ENCODE peak calls at places on chromosome 20, in five cellular contexts. E is A549, A is K562, N is GM23338, L is GM12878. I is an unnamed sample.

GRCh38 chr20:57464642-57465211 is 60.2 kb downstream of the CTCFL start:
- DNase-seq in E (peak; percentile 63), A (peak; percentile 67), N (peak; percentile 52), L (no peak), I (peak; percentile 81)

GRCh38 chr20:50575869-50576720 is 65.9 kb downstream of the PTPN1 start:
- DNase-seq in E (peak; percentile 80), A (peak; percentile 49), N (peak; percentile 80), L (no peak), I (peak; percentile 63)

GRCh38 chr20:58032599-58032998 is 195.9 kb downstream of the ANKRD60 start:
- DNase-seq in E (no peak), A (no peak), N (no peak), L (no peak), I (no peak)

GRCh38 chr20:57425150-57426013 is 34.2 kb downstream of the RBM38 start:
- DNase-seq in E (no peak), A (peak; percentile 51), N (no peak), L (no peak), I (no peak)

GRCh38 chr20:45313065-45313695 is 5.1 kb upstream of the MATN4 start:
- DNase-seq in E (no peak), A (no peak), N (no peak), L (no peak), I (no peak)

GRCh38 chr20:33839591-33839990 is 28.4 kb downstream of the CHMP4B start:
- DNase-seq in E (no peak), A (peak; percentile 20), N (no peak), L (no peak), I (no peak)

GRCh38 chr20:31717478-31717946 is 5.2 kb downstream of the BCL2L1 start:
- DNase-seq in E (no peak), A (no peak), N (no peak), L (peak; percentile 68), I (no peak)

GRCh38 chr20:32823737-32824588 is 4.2 kb downstream of the MAPRE1 start:
- DNase-seq in E (no peak), A (no peak), N (no peak), L (no peak), I (peak; percentile 78)

GRCh38 chr20:4164246-4164645 is 148.9 kb upstream of the RNF24 start:
- DNase-seq in E (no peak), A (no peak), N (no peak), L (no peak), I (no peak)

GRCh38 chr20:33781133-33781532 is 30.0 kb upstream of the CHMP4B start:
- DNase-seq in E (no peak), A (no peak), N (no peak), L (no peak), I (no peak)

GRCh38 chr20:53331151-53331973 is 262.3 kb downstream of the ZNF217 start:
- DNase-seq in E (no peak), A (peak; percentile 88), N (peak; percentile 32), L (no peak), I (peak; percentile 41)
- TF ChIP-seq JUNB in E (no peak), A (no peak), N (no peak), L (no peak), I (no peak)

GRCh38 chr20:39913274-39913673 is 775.8 kb downstream of the MAFB start:
- DNase-seq in E (no peak), A (no peak), N (no peak), L (no peak), I (no peak)

GRCh38 chr20:39911497-39911896 is 777.5 kb downstream of the MAFB start:
- DNase-seq in E (no peak), A (no peak), N (no peak), L (no peak), I (no peak)

GRCh38 chr20:39910536-39910935 is 778.5 kb downstream of the MAFB start:
- DNase-seq in E (no peak), A (no peak), N (no peak), L (no peak), I (no peak)

GRCh38 chr20:39904713-39905112 is 784.3 kb downstream of the MAFB start:
- DNase-seq in E (no peak), A (no peak), N (no peak), L (no peak), I (no peak)

GRCh38 chr20:39909447-39909846 is 779.6 kb downstream of the MAFB start:
- DNase-seq in E (no peak), A (no peak), N (no peak), L (no peak), I (no peak)
- TF ChIP-seq JUNB in E (no peak), A (no peak), N (no peak), L (no peak), I (no peak)

DNA sequence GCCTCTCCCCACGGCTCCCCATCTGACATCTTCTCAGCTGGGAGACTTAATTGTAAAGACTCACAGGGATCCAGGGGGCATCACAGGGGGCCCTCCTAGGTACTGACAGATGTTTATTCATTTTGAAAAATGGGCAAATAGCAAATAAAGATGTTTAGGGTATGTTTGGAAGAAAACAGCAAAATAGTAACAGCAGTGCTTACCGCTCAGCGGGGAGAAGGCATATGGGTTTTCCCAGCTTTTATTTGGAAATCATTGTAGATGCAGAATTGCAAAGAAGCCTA is 2.7 kb upstream of the BIRC7 start:
- DNase-seq in E (no peak), A (no peak), N (no peak), L (no peak), I (no peak)
- TF ChIP-seq JUNB in E (no peak), A (no peak), N (no peak), L (no peak), I (no peak)

GRCh38 chr20:48818481-48818987 is 9.3 kb downstream of the PREX1 start:
- DNase-seq in E (no peak), A (no peak), N (peak; percentile 43), L (peak; percentile 59), I (no peak)
- TF ChIP-seq JUNB in E (no peak), A (no peak), N (no peak), L (no peak), I (no peak)

DNA sequence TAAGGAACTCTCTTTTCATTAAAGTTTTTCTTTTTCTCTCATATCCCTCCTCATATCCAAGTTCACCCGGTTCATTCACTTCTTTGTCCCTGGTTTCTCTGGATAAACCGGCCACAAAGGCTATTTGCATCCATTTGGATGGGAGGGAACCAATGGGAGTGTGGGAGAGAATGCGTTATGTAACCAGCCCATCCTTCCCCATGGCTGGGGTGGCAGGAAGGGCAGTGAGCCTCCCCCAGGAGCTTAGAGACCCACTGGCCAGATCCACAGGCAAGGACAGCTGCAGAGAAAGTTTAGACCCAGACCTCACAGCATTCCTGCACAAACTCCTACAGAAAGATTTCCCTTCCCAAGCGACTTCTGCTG is 10.7 kb downstream of the CASS4 start:
- DNase-seq in E (no peak), A (peak; percentile 52), N (peak; percentile 57), L (no peak), I (no peak)
- TF ChIP-seq JUNB in E (no peak), A (no peak), N (no peak), L (no peak), I (no peak)

GRCh38 chr20:36275011-36275410 is 31.1 kb upstream of the DLGAP4 start:
- DNase-seq in E (no peak), A (no peak), N (no peak), L (no peak), I (no peak)
- TF ChIP-seq JUNB in E (no peak), A (no peak), N (no peak), L (no peak), I (no peak)

GRCh38 chr20:17014217-17014616 is 212.6 kb upstream of the PCSK2 start:
- DNase-seq in E (no peak), A (no peak), N (peak; percentile 34), L (no peak), I (no peak)

GRCh38 chr20:17014967-17015366 is 211.9 kb upstream of the PCSK2 start:
- DNase-seq in E (no peak), A (no peak), N (no peak), L (no peak), I (no peak)

GRCh38 chr20:17023036-17023435 is 203.8 kb upstream of the PCSK2 start:
- DNase-seq in E (no peak), A (no peak), N (no peak), L (no peak), I (no peak)

GRCh38 chr20:17021481-17021880 is 205.4 kb upstream of the PCSK2 start:
- DNase-seq in E (no peak), A (no peak), N (no peak), L (no peak), I (no peak)

DNA sequence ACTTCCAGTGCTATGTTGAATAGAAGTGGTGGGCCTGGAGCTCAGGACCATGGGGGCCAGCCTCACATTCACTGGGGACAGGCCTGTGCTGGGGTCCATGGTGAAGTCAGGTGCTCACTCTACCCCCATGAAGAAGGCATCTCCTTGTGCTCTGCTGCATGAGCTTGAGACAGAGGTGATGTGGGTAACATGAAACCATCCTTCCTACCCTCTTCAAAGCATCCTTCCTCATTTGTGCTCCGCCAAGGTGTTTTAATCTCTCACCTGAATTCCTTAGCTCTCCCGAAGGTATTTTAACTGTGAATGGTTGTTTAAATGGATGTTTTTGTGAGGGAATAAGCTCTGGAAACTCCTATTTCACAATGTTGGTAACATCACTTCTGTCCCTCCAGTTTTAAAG is 209.6 kb upstream of the PCSK2 start:
- DNase-seq in E (no peak), A (no peak), N (peak; percentile 50), L (no peak), I (no peak)
- TF ChIP-seq JUNB in E (no peak), A (no peak), N (no peak), L (no peak), I (no peak)

GRCh38 chr20:21102691-21103311 is 3.4 kb downstream of the LINC00237 start:
- DNase-seq in E (no peak), A (no peak), N (peak; percentile 81), L (no peak), I (no peak)
- TF ChIP-seq JUNB in E (no peak), A (no peak), N (no peak), L (no peak), I (no peak)

GRCh38 chr20:2688041-2688591 is 4.5 kb upstream of the EBF4 start:
- DNase-seq in E (no peak), A (peak; percentile 77), N (peak; percentile 87), L (no peak), I (no peak)
- TF ChIP-seq JUNB in E (no peak), A (no peak), N (no peak), L (no peak), I (no peak)